ENCODE peak calls at places on chromosome 6, in six cellular contexts. D, Y, J, X, G and K are unnamed samples.

GRCh38 chr6:30129270-30129669 is 6.7 kb upstream of the TRIM40 start:
- DNase-seq in D (no peak), Y (no peak), J (no peak), X (peak; percentile 34), G (no peak), K (no peak)

GRCh38 chr6:1346556-1347186 is 34.8 kb downstream of the FOXQ1 start:
- DNase-seq in D (no peak), Y (no peak), J (no peak), X (no peak), G (no peak), K (no peak)

GRCh38 chr6:87929843-87930288 is 117.8 kb upstream of the SPACA1 start:
- DNase-seq in D (peak; percentile 63), Y (peak; percentile 63), J (peak; percentile 71), X (peak; percentile 80), G (peak; percentile 77), K (no peak)

GRCh38 chr6:139247618-139248017 is 44.2 kb downstream of the TXLNB start:
- DNase-seq in D (no peak), Y (no peak), J (no peak), X (no peak), G (no peak), K (no peak)

GRCh38 chr6:27049863-27050781 is 197.4 kb upstream of the PRSS16 start:
- DNase-seq in D (no peak), Y (no peak), J (no peak), X (no peak), G (no peak), K (peak; percentile 79)

GRCh38 chr6:90860822-90861601 is 274.1 kb upstream of the MAP3K7 start:
- DNase-seq in D (no peak), Y (no peak), J (no peak), X (no peak), G (no peak), K (no peak)

GRCh38 chr6:148342146-148343027 is at the start of gene SASH1:
- DNase-seq in D (peak; percentile 47), Y (peak; percentile 12), J (peak; percentile 62), X (peak; percentile 75), G (peak; percentile 57), K (peak; percentile 90)

GRCh38 chr6:35445691-35446090 is 6.4 kb upstream of the FANCE start:
- DNase-seq in D (no peak), Y (no peak), J (no peak), X (no peak), G (no peak), K (no peak)

GRCh38 chr6:26576929-26577719 is 19.6 kb upstream of the ABT1 start:
- DNase-seq in D (no peak), Y (peak; percentile 45), J (peak; percentile 84), X (peak; percentile 71), G (no peak), K (peak; percentile 33)

GRCh38 chr6:70973591-70973990 is 16.7 kb upstream of the B3GAT2 start:
- DNase-seq in D (no peak), Y (no peak), J (no peak), X (no peak), G (no peak), K (no peak)

GRCh38 chr6:42441059-42441471 is 10.7 kb downstream of the TRERF1 start:
- DNase-seq in D (peak; percentile 58), Y (no peak), J (no peak), X (no peak), G (no peak), K (no peak)

GRCh38 chr6:140174509-140174908 is 800.1 kb upstream of the CITED2 start:
- DNase-seq in D (no peak), Y (no peak), J (peak; percentile 8), X (no peak), G (no peak), K (no peak)

GRCh38 chr6:91713911-91714310 is 1127.0 kb upstream of the MAP3K7 start:
- DNase-seq in D (no peak), Y (no peak), J (no peak), X (no peak), G (no peak), K (no peak)

GRCh38 chr6:12294851-12295536 is 4.8 kb downstream of the EDN1 start:
- DNase-seq in D (no peak), Y (no peak), J (no peak), X (no peak), G (no peak), K (no peak)

GRCh38 chr6:150334790-150335783 is 33.7 kb upstream of the IYD start:
- DNase-seq in D (no peak), Y (no peak), J (peak; percentile 80), X (peak; percentile 64), G (no peak), K (peak; percentile 45)

GRCh38 chr6:44590471-44590870 is 203.0 kb downstream of the CDC5L start:
- DNase-seq in D (no peak), Y (no peak), J (no peak), X (no peak), G (no peak), K (no peak)

GRCh38 chr6:43767553-43768505 is 2.2 kb upstream of the VEGFA start:
- DNase-seq in D (no peak), Y (no peak), J (no peak), X (no peak), G (peak; percentile 67), K (no peak)

GRCh38 chr6:168558686-168559085 is 117.7 kb downstream of the SMOC2 start:
- DNase-seq in D (no peak), Y (no peak), J (no peak), X (no peak), G (no peak), K (no peak)
- TF ChIP-seq CTCF in D (no peak), Y (no peak), J (no peak), X (no peak), G (no peak), K (no peak)

GRCh38 chr6:77457720-77458349 is 5.5 kb downstream of the HTR1B start:
- DNase-seq in D (peak; percentile 41), Y (no peak), J (peak; percentile 84), X (peak; percentile 59), G (peak; percentile 65), K (no peak)
- TF ChIP-seq CTCF in D (no peak), Y (peak; percentile 75), J (peak; percentile 71), X (peak; percentile 63), G (no peak), K (peak; percentile 49)

GRCh38 chr6:65259080-65259479 is 447.9 kb downstream of the EYS start:
- DNase-seq in D (no peak), Y (no peak), J (no peak), X (no peak), G (no peak), K (no peak)
- TF ChIP-seq CTCF in D (no peak), Y (no peak), J (no peak), X (no peak), G (no peak), K (no peak)

GRCh38 chr6:31173406-31173805 is 2.9 kb upstream of the POU5F1 start:
- DNase-seq in D (no peak), Y (no peak), J (no peak), X (no peak), G (no peak), K (no peak)

GRCh38 chr6:31175961-31176360 is 5.5 kb upstream of the POU5F1 start:
- DNase-seq in D (no peak), Y (no peak), J (no peak), X (no peak), G (no peak), K (no peak)

GRCh38 chr6:31171931-31172882 is 1.7 kb upstream of the POU5F1 start:
- DNase-seq in D (no peak), Y (no peak), J (no peak), X (no peak), G (no peak), K (no peak)

GRCh38 chr6:31172973-31173384 is 2.5 kb upstream of the POU5F1 start:
- DNase-seq in D (no peak), Y (no peak), J (no peak), X (no peak), G (no peak), K (no peak)

DNA sequence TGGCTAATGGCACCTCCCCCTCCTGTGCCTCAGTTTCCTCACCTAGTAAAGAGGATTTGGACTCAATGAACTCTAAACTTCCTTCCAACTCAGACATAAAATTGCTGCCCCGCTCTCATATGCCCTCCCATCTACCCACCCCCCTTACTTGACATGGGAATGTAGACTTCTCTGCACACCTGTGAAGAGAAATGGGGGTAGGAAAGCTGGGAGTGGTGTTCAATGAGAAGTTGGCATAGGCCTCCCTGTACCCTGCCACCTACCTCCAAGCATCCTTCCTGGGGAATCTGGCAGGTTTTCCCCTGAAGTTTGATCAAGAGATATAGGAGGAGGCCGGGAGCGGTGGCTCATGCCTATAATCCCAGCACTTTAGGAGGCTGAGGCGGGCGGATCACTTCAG is 3.9 kb upstream of the POU5F1 start:
- DNase-seq in D (no peak), Y (no peak), J (no peak), X (no peak), G (no peak), K (no peak)
- TF ChIP-seq CTCF in D (no peak), Y (no peak), J (no peak), X (no peak), G (no peak), K (no peak)

DNA sequence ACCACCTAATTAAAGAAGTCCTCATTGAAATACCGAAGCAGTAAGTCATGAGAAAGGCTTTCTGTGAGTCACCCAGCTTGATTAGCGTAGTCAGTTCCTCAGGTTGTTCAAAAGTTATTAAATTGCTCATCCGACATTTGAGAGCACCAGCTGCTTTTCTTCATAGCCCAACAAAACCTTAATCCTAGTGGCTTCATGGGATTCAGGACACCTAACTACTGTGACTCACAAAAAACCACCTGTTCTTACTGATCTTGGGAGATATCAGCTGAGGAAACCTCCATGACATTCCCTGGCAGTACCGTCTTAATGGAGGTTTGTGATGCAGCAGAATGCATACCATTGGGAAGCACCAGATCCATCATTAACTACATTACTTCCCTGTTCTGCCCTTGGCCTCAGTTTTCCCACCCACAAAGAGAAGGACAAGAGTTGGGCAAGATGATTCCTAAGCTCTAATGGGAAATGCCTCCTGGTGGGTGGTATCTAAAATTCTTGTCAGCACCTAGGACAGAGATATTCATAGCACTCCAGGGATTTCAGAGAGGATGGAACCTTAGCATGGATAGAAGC is 103.8 kb downstream of the KHDC1L start:
- DNase-seq in D (no peak), Y (no peak), J (no peak), X (no peak), G (no peak), K (no peak)
- TF ChIP-seq CTCF in D (no peak), Y (no peak), J (no peak), X (no peak), G (no peak), K (no peak)

DNA sequence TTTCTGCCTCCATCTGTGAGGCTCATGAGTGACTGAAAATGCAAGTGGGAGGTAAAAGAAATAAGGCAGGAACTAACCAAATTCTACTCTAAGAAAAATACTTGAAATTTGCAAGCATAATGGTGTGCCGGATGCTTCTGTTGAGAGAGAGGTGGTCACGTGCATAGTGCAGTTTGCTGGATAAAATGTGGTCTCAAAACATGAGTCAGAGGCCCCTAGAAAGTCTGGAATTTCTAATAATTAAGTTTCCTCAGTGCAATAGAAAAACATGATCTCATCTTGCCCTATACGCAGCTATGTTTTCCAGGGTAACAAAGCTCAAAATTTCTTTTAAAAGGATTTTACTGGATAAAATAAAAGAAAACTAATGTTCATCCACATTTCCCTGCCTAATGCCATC is 351.8 kb upstream of the ARID1B start:
- DNase-seq in D (no peak), Y (no peak), J (no peak), X (no peak), G (no peak), K (no peak)
- TF ChIP-seq CTCF in D (no peak), Y (no peak), J (no peak), X (no peak), G (no peak), K (no peak)